ENCODE peak calls at places on chromosomes 5 and 9, in eight cellular contexts. F, U, R, Q, Z, J, O and C are unnamed samples.

GRCh38 chr5:138989720-138990119 is 114.6 kb upstream of the LRRTM2 start:
- DNase-seq in F (no peak), U (no peak), J (no peak), O (no peak), Q (peak; percentile 24), R (no peak), Z (no peak), C (no peak)

GRCh38 chr9:38227656-38228055 is 158.6 kb upstream of the SHB start:
- DNase-seq in R (no peak), Z (no peak), Q (no peak), J (no peak), O (no peak), U (no peak), F (no peak), C (no peak)

GRCh38 chr5:138503487-138504270 is 38.4 kb downstream of the EGR1 start:
- DNase-seq in O (no peak), F (peak; percentile 67), U (peak; percentile 68), Z (no peak), Q (peak; percentile 31), R (peak; percentile 36), J (peak; percentile 86), C (peak; percentile 72)

GRCh38 chr5:13660072-13660471 is 284.4 kb downstream of the DNAH5 start:
- DNase-seq in U (no peak), R (peak; percentile 20), Q (peak; percentile 17), J (no peak), F (peak; percentile 22), Z (no peak), O (no peak), C (no peak)

GRCh38 chr5:39526914-39527477 is 102.2 kb upstream of the DAB2 start:
- DNase-seq in O (no peak), J (no peak), Q (no peak), F (no peak), R (no peak), U (no peak), Z (no peak), C (no peak)

GRCh38 chr5:38757451-38758245 is 88.2 kb upstream of the OSMR start:
- DNase-seq in Z (peak; percentile 74), U (no peak), Q (no peak), F (no peak), R (no peak), J (no peak), O (no peak), C (no peak)

GRCh38 chr5:80141147-80141671 is 106.1 kb downstream of the THBS4 start:
- DNase-seq in F (no peak), Z (peak; percentile 94), J (no peak), O (no peak), R (no peak), U (no peak), Q (peak; percentile 37), C (no peak)

GRCh38 chr5:174724484-174725260 is at the start of gene MSX2:
- DNase-seq in Z (peak; percentile 93), R (no peak), J (peak; percentile 100), U (peak; percentile 99), Q (peak; percentile 59), O (peak; percentile 5), F (peak; percentile 90), C (peak; percentile 97)

GRCh38 chr5:115461506-115462290 is 82.9 kb downstream of the FEM1C start:
- DNase-seq in Z (no peak), O (no peak), U (no peak), Q (no peak), R (no peak), F (peak; percentile 19), J (peak; percentile 81), C (peak; percentile 71)

GRCh38 chr9:8769153-8769552 is 969.6 kb upstream of the DMAC1 start:
- DNase-seq in R (no peak), Q (no peak), O (no peak), J (no peak), Z (no peak), F (no peak), U (no peak), C (no peak)

GRCh38 chr5:14063117-14063516 is 80.0 kb upstream of the TRIO start:
- DNase-seq in Q (no peak), J (no peak), R (no peak), U (no peak), O (no peak), F (no peak), Z (no peak), C (no peak)

GRCh38 chr9:33375238-33375840 is 27.0 kb downstream of the AQP7 start:
- DNase-seq in Q (no peak), R (no peak), Z (no peak), F (no peak), U (no peak), J (no peak), O (no peak), C (no peak)

GRCh38 chr5:129743541-129744187 is 4.2 kb upstream of the MINAR2 start:
- DNase-seq in R (no peak), O (no peak), J (no peak), F (no peak), U (no peak), Z (no peak), Q (no peak), C (no peak)

GRCh38 chr9:82168585-82168984 is 180.0 kb downstream of the SPATA31D1 start:
- DNase-seq in Z (no peak), F (no peak), O (no peak), R (no peak), Q (no peak), J (peak; percentile 80), U (no peak), C (peak; percentile 9)

GRCh38 chr5:111235635-111236034 is 11.5 kb downstream of the CAMK4 start:
- DNase-seq in Q (no peak), Z (no peak), F (no peak), J (no peak), U (no peak), R (no peak), O (no peak), C (no peak)

GRCh38 chr5:108700928-108701327 is 46.8 kb upstream of the FER start:
- DNase-seq in O (no peak), J (no peak), U (no peak), R (no peak), Q (no peak), Z (no peak), F (no peak), C (no peak)

GRCh38 chr5:153831976-153832375 is 206.7 kb downstream of the FAM114A2 start:
- DNase-seq in Z (no peak), O (no peak), F (peak; percentile 19), J (peak; percentile 53), U (no peak), Q (no peak), R (no peak), C (peak; percentile 6)

GRCh38 chr9:92275541-92275940 is 18.0 kb downstream of the IARS1 start:
- DNase-seq in F (no peak), U (no peak), Q (no peak), O (no peak), R (no peak), Z (no peak), J (peak; percentile 44), C (no peak)

GRCh38 chr5:179373961-179374505 is 28.8 kb upstream of the ADAMTS2 start:
- DNase-seq in F (no peak), O (no peak), J (no peak), U (no peak), R (no peak), Z (no peak), Q (no peak), C (no peak)

GRCh38 chr5:821504-821903 is 29.3 kb downstream of the ZDHHC11 start:
- DNase-seq in R (no peak), J (no peak), Q (no peak), O (no peak), F (no peak), U (no peak), Z (no peak), C (no peak)

GRCh38 chr9:128203842-128204551 is 818 bp downstream of the DNM1 start:
- DNase-seq in Z (no peak), U (no peak), O (no peak), R (peak; percentile 43), F (no peak), J (peak; percentile 57), Q (no peak), C (no peak)

GRCh38 chr9:85431396-85432102 is 310.2 kb downstream of the AGTPBP1 start:
- DNase-seq in F (no peak), O (no peak), Z (no peak), Q (peak; percentile 45), R (no peak), U (no peak), J (peak; percentile 26), C (peak; percentile 71)

GRCh38 chr5:84113246-84114118 is 271.2 kb downstream of the EDIL3 start:
- DNase-seq in O (no peak), F (no peak), R (peak; percentile 90), Q (no peak), J (no peak), U (no peak), Z (no peak), C (no peak)

GRCh38 chr5:115190388-115190787 is 20.7 kb upstream of the TRIM36 start:
- DNase-seq in J (no peak), O (no peak), Z (no peak), U (no peak), Q (no peak), F (no peak), R (no peak), C (peak; percentile 37)

GRCh38 chr5:3394046-3394597 is 201.5 kb upstream of the IRX1 start:
- DNase-seq in J (no peak), R (no peak), O (no peak), U (no peak), F (no peak), Z (no peak), Q (no peak), C (no peak)

GRCh38 chr9:113410207-113411158 is at the start of the genes C9orf43 and POLE3:
- DNase-seq in J (peak; percentile 99), U (peak; percentile 83), Q (peak; percentile 70), O (peak; percentile 90), F (peak; percentile 94), Z (peak; percentile 98), R (peak; percentile 94), C (peak; percentile 95)